ENCODE peak calls at places on chromosomes 6 and 20, in four cellular contexts. Z, R, I and O are unnamed samples.

GRCh38 chr6:106098383-106099234 is 12.5 kb downstream of the PRDM1 start:
- DNase-seq in Z (peak; percentile 51), R (peak; percentile 88), I (no peak), O (peak; percentile 62)

GRCh38 chr20:2387180-2387577 is 6.5 kb downstream of the TGM6 start:
- DNase-seq in Z (no peak), R (peak; percentile 26), I (no peak), O (peak; percentile 9)

GRCh38 chr6:156030053-156030452 is 574.4 kb upstream of the NOX3 start:
- DNase-seq in Z (no peak), R (no peak), I (no peak), O (no peak)

GRCh38 chr6:105433723-105434122 is 30.8 kb upstream of the PREP start:
- DNase-seq in Z (no peak), R (no peak), I (no peak), O (no peak)

GRCh38 chr20:46330072-46330763 is 21.9 kb upstream of the CDH22 start:
- DNase-seq in Z (no peak), R (no peak), I (no peak), O (no peak)

GRCh38 chr6:166589334-166589731 is 2.9 kb upstream of the RAMACL start:
- DNase-seq in Z (no peak), R (no peak), I (no peak), O (no peak)

GRCh38 chr20:35743693-35744491 is 1.8 kb upstream of the RBM39 start:
- DNase-seq in Z (peak; percentile 59), R (no peak), I (no peak), O (no peak)

GRCh38 chr20:36836591-36837329 is 39.2 kb upstream of the TLDC2 start:
- DNase-seq in Z (peak; percentile 78), R (peak; percentile 61), I (no peak), O (no peak)

GRCh38 chr20:1427457-1428054 is 34.7 kb upstream of the FKBP1A start:
- DNase-seq in Z (no peak), R (peak; percentile 58), I (no peak), O (no peak)

GRCh38 chr20:5264807-5265206 is 51.9 kb downstream of the PROKR2 start:
- DNase-seq in Z (no peak), R (no peak), I (no peak), O (no peak)

GRCh38 chr6:17098007-17098406 is 3.8 kb upstream of the STMND1 start:
- DNase-seq in Z (no peak), R (no peak), I (no peak), O (no peak)
- H3K27ac ChIP-seq in Z (no peak overlapping the region), R (no peak overlapping the region), I (no peak overlapping the region), O (no peak overlapping the region)

GRCh38 chr6:22598386-22598785 is 29.0 kb downstream of the HDGFL1 start:
- DNase-seq in Z (no peak), R (no peak), I (no peak), O (no peak)
- H3K9me3 ChIP-seq in Z (no peaks in the 10 kb centered on the region), R (no peaks in the 10 kb centered on the region), I (no peaks in the 10 kb centered on the region), O (no peaks in the 10 kb centered on the region)

DNA sequence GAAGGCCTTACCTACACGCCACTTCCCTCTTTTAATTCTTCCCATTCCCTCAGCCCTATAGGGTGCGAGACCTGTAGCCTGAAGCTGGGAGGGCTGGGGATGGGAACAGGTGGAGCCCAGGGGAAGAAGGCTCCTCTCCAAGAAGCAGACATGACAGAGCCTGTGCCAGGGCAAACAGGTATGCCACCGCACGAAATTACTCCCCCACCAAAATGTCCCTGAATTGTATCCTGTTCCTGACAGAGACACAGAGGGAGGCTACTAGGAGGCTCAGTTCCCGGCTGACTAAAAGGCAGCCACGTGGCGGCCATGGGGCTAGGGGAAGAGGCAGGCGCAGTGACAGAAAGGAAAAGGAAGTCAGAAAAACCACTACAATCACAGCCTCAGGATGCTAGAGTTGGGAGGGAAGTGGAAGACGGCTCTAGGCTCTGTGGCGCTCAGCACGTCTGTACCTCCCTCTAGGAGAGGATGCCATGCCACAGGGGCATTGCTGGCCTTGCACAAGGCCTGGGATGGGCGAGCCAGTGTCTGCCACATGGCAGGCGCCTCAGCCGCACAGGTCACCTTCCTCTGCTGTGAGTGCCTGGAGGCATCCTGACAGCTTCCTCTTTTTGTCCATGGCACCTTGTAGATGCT is 27.7 kb downstream of the TFEB start:
- DNase-seq in Z (peak; percentile 69), R (no peak), I (no peak), O (peak; percentile 11)
- H3K27ac ChIP-seq in Z (no peak overlapping the region), R (no peak overlapping the region), I (peak overlapping the region; percentile 61), O (no peak overlapping the region)

GRCh38 chr20:31236953-31237352 is 20.5 kb upstream of the DEFB115 start:
- DNase-seq in Z (no peak), R (no peak), I (no peak), O (no peak)

GRCh38 chr20:31237763-31238162 is 19.7 kb upstream of the DEFB115 start:
- DNase-seq in Z (no peak), R (no peak), I (no peak), O (no peak)

DNA sequence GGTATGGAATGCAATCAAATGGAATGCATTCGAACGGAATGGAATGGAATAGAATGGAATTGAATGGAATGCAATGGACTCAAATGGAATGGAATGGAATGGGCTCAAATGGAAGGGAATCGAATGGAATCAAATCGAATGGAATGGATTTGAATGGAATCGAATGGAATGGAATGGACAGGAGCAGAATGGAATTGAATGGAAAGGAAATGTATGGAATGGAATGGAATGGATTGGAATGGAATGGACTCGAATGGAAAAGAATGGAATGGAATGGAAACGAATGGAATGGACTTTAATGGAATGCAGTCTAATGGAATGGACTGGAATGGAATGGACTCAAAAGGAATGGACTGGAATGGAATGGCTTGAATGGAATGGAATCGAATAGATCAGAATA is 18.3 kb upstream of the DEFB115 start:
- DNase-seq in Z (no peak), R (no peak), I (no peak), O (no peak)
- H3K9me3 ChIP-seq in Z (peaks cover 7% of the 10 kb centered on the region), R (peaks cover 3% of the 10 kb centered on the region), I (peaks cover 99% of the 10 kb centered on the region), O (peaks cover 85% of the 10 kb centered on the region)

GRCh38 chr20:50311308-50312001 is 120.8 kb downstream of the CEBPB start:
- DNase-seq in Z (no peak), R (no peak), I (no peak), O (no peak)

GRCh38 chr20:50309280-50309763 is 118.7 kb downstream of the CEBPB start:
- DNase-seq in Z (no peak), R (peak; percentile 81), I (no peak), O (no peak)

GRCh38 chr20:50310673-50311051 is 120.0 kb downstream of the CEBPB start:
- DNase-seq in Z (no peak), R (no peak), I (no peak), O (no peak)

GRCh38 chr20:50308513-50309279 is 118.1 kb downstream of the CEBPB start:
- DNase-seq in Z (peak; percentile 95), R (peak; percentile 100), I (peak; percentile 84), O (no peak)

GRCh38 chr20:50309764-50310672 is 119.4 kb downstream of the CEBPB start:
- DNase-seq in Z (no peak), R (no peak), I (no peak), O (no peak)
- H3K27ac ChIP-seq in Z (no peak overlapping the region), R (peak overlapping the region; percentile 99), I (peak overlapping the region; percentile 61), O (no peak overlapping the region)

GRCh38 chr6:110552076-110552475 is 75.7 kb upstream of the SLC22A16 start:
- DNase-seq in Z (no peak), R (no peak), I (no peak), O (no peak)
- H3K9me3 ChIP-seq in Z (peaks cover 2% of the 10 kb centered on the region), R (no peaks in the 10 kb centered on the region), I (peaks cover 19% of the 10 kb centered on the region), O (no peaks in the 10 kb centered on the region)